ENCODE peak calls at places on chromosomes 1 and 21, in eight cellular contexts. One of them, this sample, is unnamed.

GRCh38 chr21:33071878-33072306 is 2.0 kb downstream of the OLIG1 start:
- DNase-seq in brain microvascular endothelial cell: no peak
- DNase-seq in islet precursor cell: no peak
- DNase-seq in psoas muscle: no peak
- DNase-seq in T-helper 1 cell: no peak
- DNase-seq in left ventricle myocardium inferior: no peak
- DNase-seq in cardiac fibroblast: peak
- DNase-seq in amniotic epithelial cell: no peak
- DNase-seq in this sample: no peak

GRCh38 chr21:41764558-41765392 is 2.1 kb downstream of the RIPK4 start:
- DNase-seq in islet precursor cell: peak
- DNase-seq in T-helper 1 cell: no peak
- DNase-seq in amniotic epithelial cell: no peak
- DNase-seq in psoas muscle: no peak
- DNase-seq in left ventricle myocardium inferior: no peak
- DNase-seq in cardiac fibroblast: no peak
- DNase-seq in brain microvascular endothelial cell: no peak
- DNase-seq in this sample: no peak

GRCh38 chr1:160460214-160460642 is 59.9 kb downstream of the VANGL2 start:
- DNase-seq in islet precursor cell: no peak
- DNase-seq in amniotic epithelial cell: no peak
- DNase-seq in cardiac fibroblast: no peak
- DNase-seq in left ventricle myocardium inferior: no peak
- DNase-seq in T-helper 1 cell: no peak
- DNase-seq in psoas muscle: no peak
- DNase-seq in brain microvascular endothelial cell: no peak
- DNase-seq in this sample: no peak

GRCh38 chr1:6424619-6425593 is at the start of gene ESPN:
- DNase-seq in T-helper 1 cell: no peak
- DNase-seq in brain microvascular endothelial cell: no peak
- DNase-seq in cardiac fibroblast: no peak
- DNase-seq in psoas muscle: no peak
- DNase-seq in left ventricle myocardium inferior: no peak
- DNase-seq in amniotic epithelial cell: no peak
- DNase-seq in islet precursor cell: no peak
- DNase-seq in this sample: no peak

GRCh38 chr1:230977781-230978490 is 725 bp downstream of the TTC13 start:
- DNase-seq in cardiac fibroblast: peak
- DNase-seq in left ventricle myocardium inferior: peak
- DNase-seq in brain microvascular endothelial cell: no peak
- DNase-seq in islet precursor cell: no peak
- DNase-seq in amniotic epithelial cell: peak
- DNase-seq in psoas muscle: peak
- DNase-seq in T-helper 1 cell: peak
- DNase-seq in this sample: no peak

GRCh38 chr21:16476056-16476850 is 746.5 kb downstream of the USP25 start:
- DNase-seq in cardiac fibroblast: peak
- DNase-seq in left ventricle myocardium inferior: no peak
- DNase-seq in T-helper 1 cell: no peak
- DNase-seq in psoas muscle: no peak
- DNase-seq in brain microvascular endothelial cell: peak
- DNase-seq in amniotic epithelial cell: peak
- DNase-seq in islet precursor cell: no peak
- DNase-seq in this sample: no peak

GRCh38 chr1:171743014-171743870 is 1.4 kb upstream of the VAMP4 start:
- DNase-seq in amniotic epithelial cell: peak
- DNase-seq in psoas muscle: no peak
- DNase-seq in brain microvascular endothelial cell: peak
- DNase-seq in cardiac fibroblast: peak
- DNase-seq in left ventricle myocardium inferior: no peak
- DNase-seq in T-helper 1 cell: no peak
- DNase-seq in islet precursor cell: peak
- DNase-seq in this sample: peak

GRCh38 chr1:64378826-64379225 is 91.1 kb upstream of the CACHD1 start:
- DNase-seq in brain microvascular endothelial cell: no peak
- DNase-seq in left ventricle myocardium inferior: no peak
- DNase-seq in T-helper 1 cell: no peak
- DNase-seq in islet precursor cell: no peak
- DNase-seq in cardiac fibroblast: peak
- DNase-seq in amniotic epithelial cell: peak
- DNase-seq in psoas muscle: no peak
- DNase-seq in this sample: no peak

GRCh38 chr1:55217226-55217996 is 2.2 kb upstream of the USP24 start:
- DNase-seq in psoas muscle: no peak
- DNase-seq in brain microvascular endothelial cell: no peak
- DNase-seq in amniotic epithelial cell: no peak
- DNase-seq in cardiac fibroblast: no peak
- DNase-seq in islet precursor cell: no peak
- DNase-seq in left ventricle myocardium inferior: no peak
- DNase-seq in T-helper 1 cell: no peak
- DNase-seq in this sample: peak

GRCh38 chr1:229952670-229953520 is 114.1 kb upstream of the GALNT2 start:
- DNase-seq in brain microvascular endothelial cell: no peak
- DNase-seq in T-helper 1 cell: no peak
- DNase-seq in psoas muscle: no peak
- DNase-seq in cardiac fibroblast: peak
- DNase-seq in islet precursor cell: no peak
- DNase-seq in left ventricle myocardium inferior: no peak
- DNase-seq in amniotic epithelial cell: peak
- DNase-seq in this sample: no peak

GRCh38 chr1:111875640-111876039 is 113.8 kb downstream of the KCND3 start:
- DNase-seq in psoas muscle: no peak
- DNase-seq in amniotic epithelial cell: no peak
- DNase-seq in cardiac fibroblast: no peak
- DNase-seq in brain microvascular endothelial cell: no peak
- DNase-seq in T-helper 1 cell: no peak
- DNase-seq in left ventricle myocardium inferior: no peak
- DNase-seq in islet precursor cell: no peak
- DNase-seq in this sample: no peak

GRCh38 chr1:95832370-95832769 is 598.4 kb downstream of the RWDD3 start:
- DNase-seq in cardiac fibroblast: no peak
- DNase-seq in amniotic epithelial cell: no peak
- DNase-seq in T-helper 1 cell: no peak
- DNase-seq in psoas muscle: no peak
- DNase-seq in brain microvascular endothelial cell: no peak
- DNase-seq in left ventricle myocardium inferior: no peak
- DNase-seq in islet precursor cell: no peak
- DNase-seq in this sample: no peak

GRCh38 chr1:226882631-226883409 is 12.4 kb downstream of the PSEN2 start:
- DNase-seq in T-helper 1 cell: no peak
- DNase-seq in amniotic epithelial cell: peak
- DNase-seq in psoas muscle: no peak
- DNase-seq in left ventricle myocardium inferior: no peak
- DNase-seq in cardiac fibroblast: peak
- DNase-seq in islet precursor cell: no peak
- DNase-seq in brain microvascular endothelial cell: peak
- DNase-seq in this sample: no peak

GRCh38 chr1:98277111-98277510 is 356.3 kb upstream of the DPYD start:
- DNase-seq in brain microvascular endothelial cell: peak
- DNase-seq in amniotic epithelial cell: peak
- DNase-seq in T-helper 1 cell: no peak
- DNase-seq in cardiac fibroblast: peak
- DNase-seq in left ventricle myocardium inferior: no peak
- DNase-seq in islet precursor cell: no peak
- DNase-seq in psoas muscle: no peak
- DNase-seq in this sample: no peak

GRCh38 chr1:5989731-5990271 is 2.4 kb downstream of the NPHP4 start:
- DNase-seq in cardiac fibroblast: no peak
- DNase-seq in T-helper 1 cell: no peak
- DNase-seq in amniotic epithelial cell: no peak
- DNase-seq in psoas muscle: peak
- DNase-seq in brain microvascular endothelial cell: no peak
- DNase-seq in left ventricle myocardium inferior: no peak
- DNase-seq in islet precursor cell: no peak
- DNase-seq in this sample: no peak

GRCh38 chr1:231385118-231385748 is 36.9 kb downstream of the EGLN1 start:
- DNase-seq in T-helper 1 cell: no peak
- DNase-seq in psoas muscle: no peak
- DNase-seq in islet precursor cell: no peak
- DNase-seq in amniotic epithelial cell: no peak
- DNase-seq in brain microvascular endothelial cell: no peak
- DNase-seq in left ventricle myocardium inferior: no peak
- DNase-seq in cardiac fibroblast: no peak
- DNase-seq in this sample: no peak

GRCh38 chr1:232038704-232039103 is 412.1 kb downstream of the DISC1 start:
- DNase-seq in cardiac fibroblast: peak
- DNase-seq in amniotic epithelial cell: no peak
- DNase-seq in left ventricle myocardium inferior: peak
- DNase-seq in islet precursor cell: no peak
- DNase-seq in psoas muscle: no peak
- DNase-seq in T-helper 1 cell: no peak
- DNase-seq in brain microvascular endothelial cell: no peak
- DNase-seq in this sample: no peak

GRCh38 chr1:41672173-41672572 is 187.7 kb upstream of the EDN2 start:
- DNase-seq in T-helper 1 cell: no peak
- DNase-seq in amniotic epithelial cell: peak
- DNase-seq in cardiac fibroblast: peak
- DNase-seq in islet precursor cell: peak
- DNase-seq in psoas muscle: no peak
- DNase-seq in brain microvascular endothelial cell: peak
- DNase-seq in left ventricle myocardium inferior: no peak
- DNase-seq in this sample: no peak

GRCh38 chr1:218933526-218933925 is 240.2 kb upstream of the LYPLAL1 start:
- DNase-seq in T-helper 1 cell: no peak
- DNase-seq in brain microvascular endothelial cell: no peak
- DNase-seq in amniotic epithelial cell: no peak
- DNase-seq in psoas muscle: no peak
- DNase-seq in cardiac fibroblast: peak
- DNase-seq in islet precursor cell: no peak
- DNase-seq in left ventricle myocardium inferior: no peak
- DNase-seq in this sample: no peak

GRCh38 chr1:35461966-35462651 is 95.1 kb downstream of the KIAA0319L start:
- DNase-seq in cardiac fibroblast: no peak
- DNase-seq in T-helper 1 cell: no peak
- DNase-seq in psoas muscle: no peak
- DNase-seq in islet precursor cell: no peak
- DNase-seq in amniotic epithelial cell: no peak
- DNase-seq in brain microvascular endothelial cell: no peak
- DNase-seq in left ventricle myocardium inferior: no peak
- DNase-seq in this sample: no peak

GRCh38 chr21:45485686-45486442 is 56.4 kb downstream of the SLC19A1 start:
- DNase-seq in brain microvascular endothelial cell: no peak
- DNase-seq in cardiac fibroblast: no peak
- DNase-seq in T-helper 1 cell: no peak
- DNase-seq in islet precursor cell: no peak
- DNase-seq in left ventricle myocardium inferior: no peak
- DNase-seq in psoas muscle: peak
- DNase-seq in amniotic epithelial cell: no peak
- DNase-seq in this sample: no peak

GRCh38 chr1:44832068-44832700 is 10.9 kb downstream of the PTCH2 start:
- DNase-seq in brain microvascular endothelial cell: no peak
- DNase-seq in left ventricle myocardium inferior: no peak
- DNase-seq in cardiac fibroblast: no peak
- DNase-seq in psoas muscle: peak
- DNase-seq in islet precursor cell: no peak
- DNase-seq in T-helper 1 cell: no peak
- DNase-seq in amniotic epithelial cell: no peak
- DNase-seq in this sample: no peak

GRCh38 chr1:12587981-12588620 is 29.9 kb downstream of the DHRS3 start:
- DNase-seq in islet precursor cell: no peak
- DNase-seq in cardiac fibroblast: peak
- DNase-seq in psoas muscle: no peak
- DNase-seq in T-helper 1 cell: no peak
- DNase-seq in left ventricle myocardium inferior: no peak
- DNase-seq in brain microvascular endothelial cell: peak
- DNase-seq in amniotic epithelial cell: peak
- DNase-seq in this sample: no peak

GRCh38 chr1:153526132-153526543 is 9.7 kb downstream of the S100A6 start:
- DNase-seq in T-helper 1 cell: no peak
- DNase-seq in islet precursor cell: peak
- DNase-seq in brain microvascular endothelial cell: no peak
- DNase-seq in psoas muscle: peak
- DNase-seq in cardiac fibroblast: no peak
- DNase-seq in amniotic epithelial cell: no peak
- DNase-seq in left ventricle myocardium inferior: no peak
- DNase-seq in this sample: no peak

GRCh38 chr1:169321539-169321938 is 46.1 kb downstream of the NME7 start:
- DNase-seq in cardiac fibroblast: peak
- DNase-seq in left ventricle myocardium inferior: no peak
- DNase-seq in brain microvascular endothelial cell: no peak
- DNase-seq in psoas muscle: no peak
- DNase-seq in amniotic epithelial cell: peak
- DNase-seq in T-helper 1 cell: no peak
- DNase-seq in islet precursor cell: no peak
- DNase-seq in this sample: no peak

GRCh38 chr21:37153193-37153934 is 80.3 kb downstream of the TTC3 start:
- DNase-seq in amniotic epithelial cell: peak
- DNase-seq in cardiac fibroblast: peak
- DNase-seq in T-helper 1 cell: no peak
- DNase-seq in left ventricle myocardium inferior: no peak
- DNase-seq in islet precursor cell: no peak
- DNase-seq in psoas muscle: no peak
- DNase-seq in brain microvascular endothelial cell: no peak
- DNase-seq in this sample: no peak

GRCh38 chr1:230519246-230519645 is 93.1 kb upstream of the PGBD5 start:
- DNase-seq in brain microvascular endothelial cell: no peak
- DNase-seq in left ventricle myocardium inferior: no peak
- DNase-seq in islet precursor cell: no peak
- DNase-seq in amniotic epithelial cell: no peak
- DNase-seq in psoas muscle: no peak
- DNase-seq in T-helper 1 cell: no peak
- DNase-seq in cardiac fibroblast: no peak
- DNase-seq in this sample: no peak

GRCh38 chr1:235783148-235783776 is 83.4 kb downstream of the LYST start:
- DNase-seq in psoas muscle: no peak
- DNase-seq in brain microvascular endothelial cell: peak
- DNase-seq in islet precursor cell: no peak
- DNase-seq in left ventricle myocardium inferior: no peak
- DNase-seq in amniotic epithelial cell: peak
- DNase-seq in T-helper 1 cell: no peak
- DNase-seq in cardiac fibroblast: peak
- DNase-seq in this sample: no peak

GRCh38 chr1:58657082-58657481 is 42.8 kb downstream of the MYSM1 start:
- DNase-seq in brain microvascular endothelial cell: no peak
- DNase-seq in islet precursor cell: no peak
- DNase-seq in left ventricle myocardium inferior: no peak
- DNase-seq in psoas muscle: no peak
- DNase-seq in T-helper 1 cell: no peak
- DNase-seq in amniotic epithelial cell: no peak
- DNase-seq in cardiac fibroblast: no peak
- DNase-seq in this sample: no peak

GRCh38 chr1:166858726-166859419 is 17.2 kb downstream of the TADA1 start:
- DNase-seq in cardiac fibroblast: no peak
- DNase-seq in psoas muscle: no peak
- DNase-seq in T-helper 1 cell: no peak
- DNase-seq in brain microvascular endothelial cell: no peak
- DNase-seq in islet precursor cell: no peak
- DNase-seq in amniotic epithelial cell: no peak
- DNase-seq in left ventricle myocardium inferior: no peak
- DNase-seq in this sample: no peak

GRCh38 chr1:7327849-7328248 is 443.2 kb upstream of the VAMP3 start:
- DNase-seq in psoas muscle: no peak
- DNase-seq in islet precursor cell: peak
- DNase-seq in left ventricle myocardium inferior: no peak
- DNase-seq in amniotic epithelial cell: no peak
- DNase-seq in cardiac fibroblast: no peak
- DNase-seq in T-helper 1 cell: no peak
- DNase-seq in brain microvascular endothelial cell: no peak
- DNase-seq in this sample: no peak

GRCh38 chr21:34865922-34866271 is 183.2 kb downstream of the RUNX1 start:
- DNase-seq in T-helper 1 cell: no peak
- DNase-seq in left ventricle myocardium inferior: no peak
- DNase-seq in brain microvascular endothelial cell: no peak
- DNase-seq in islet precursor cell: peak
- DNase-seq in psoas muscle: no peak
- DNase-seq in cardiac fibroblast: no peak
- DNase-seq in amniotic epithelial cell: no peak
- DNase-seq in this sample: peak

GRCh38 chr1:28668956-28669719 is 554 bp downstream of the GMEB1 start:
- DNase-seq in left ventricle myocardium inferior: peak
- DNase-seq in T-helper 1 cell: peak
- DNase-seq in amniotic epithelial cell: peak
- DNase-seq in psoas muscle: peak
- DNase-seq in cardiac fibroblast: peak
- DNase-seq in islet precursor cell: peak
- DNase-seq in brain microvascular endothelial cell: peak
- DNase-seq in this sample: peak

GRCh38 chr1:231584117-231584516 is 42.5 kb upstream of the DISC1 start:
- DNase-seq in left ventricle myocardium inferior: no peak
- DNase-seq in brain microvascular endothelial cell: peak
- DNase-seq in cardiac fibroblast: peak
- DNase-seq in T-helper 1 cell: no peak
- DNase-seq in amniotic epithelial cell: peak
- DNase-seq in islet precursor cell: no peak
- DNase-seq in psoas muscle: no peak
- DNase-seq in this sample: peak